ENCODE peak calls at places on chromosomes 12 and 14, in nine cellular contexts. D is fibroblast of pulmonary artery; W is effector memory CD4-positive, alpha-beta T cell; H is PC-9; K is Right ventricle myocardium superior; N is activated CD4-positive, CD25-positive, alpha-beta regulatory T cell; S is mucosa of gallbladder; Q is CD8-positive, alpha-beta T cell; A is activated naive CD4-positive, alpha-beta T cell treated with anti-CD3 and anti-CD28 coated beads, Interleukin-2, amount 10 ng/mL, durations not matched to agents 7 days and 5 days. T is an unnamed sample.

GRCh38 chr12:28507055-28507454 is 316.8 kb downstream of the CCDC91 start:
- DNase-seq in D (peak; percentile 53), W (no peak), H (no peak), K (no peak), N (no peak), S (no peak), Q (no peak), A (no peak), T (no peak)

GRCh38 chr14:28468191-28469151 is 298.1 kb upstream of the FOXG1 start:
- DNase-seq in D (peak; percentile 7), W (no peak), H (peak; percentile 43), K (no peak), N (no peak), S (no peak), Q (no peak), A (no peak), T (no peak)

GRCh38 chr14:24377660-24378059 is 9.7 kb downstream of the NFATC4 start:
- DNase-seq in D (no peak), W (no peak), H (peak; percentile 24), K (no peak), N (no peak), S (peak; percentile 69), Q (no peak), A (no peak), T (no peak)

GRCh38 chr14:21248739-21249411 is 20.4 kb downstream of the HNRNPC start:
- DNase-seq in D (no peak), W (no peak), H (no peak), K (no peak), N (no peak), S (no peak), Q (no peak), A (no peak), T (no peak)

GRCh38 chr14:61146896-61147295 is 134.2 kb downstream of the TMEM30B start:
- DNase-seq in D (no peak), W (no peak), H (no peak), K (no peak), N (no peak), S (no peak), Q (no peak), A (no peak), T (no peak)

GRCh38 chr12:51773145-51773869 is 75.2 kb downstream of the FIGNL2 start:
- DNase-seq in D (peak; percentile 88), W (no peak), H (no peak), K (no peak), N (no peak), S (no peak), Q (no peak), A (no peak), T (peak; percentile 30)

GRCh38 chr12:49892732-49893317 is 10.9 kb downstream of the FAIM2 start:
- DNase-seq in D (no peak), W (no peak), H (no peak), K (no peak), N (no peak), S (no peak), Q (no peak), A (no peak), T (no peak)

GRCh38 chr12:99658950-99659349 is 11.4 kb downstream of the GARIN6 start:
- DNase-seq in D (peak; percentile 3), W (no peak), H (no peak), K (no peak), N (no peak), S (no peak), Q (no peak), A (no peak), T (no peak)

GRCh38 chr12:6950401-6950801 is 755 bp upstream of the PTPN6 start:
- DNase-seq in D (no peak), W (no peak), H (no peak), K (no peak), N (peak; percentile 19), S (no peak), Q (no peak), A (peak; percentile 61), T (no peak)

GRCh38 chr12:21456291-21456780 is 18.9 kb downstream of the PYROXD1 start:
- DNase-seq in D (no peak), W (peak; percentile 5), H (no peak), K (no peak), N (peak; percentile 7), S (no peak), Q (no peak), A (peak; percentile 63), T (no peak)

GRCh38 chr14:32724864-32725550 is 213.7 kb upstream of the NPAS3 start:
- DNase-seq in D (peak; percentile 87), W (no peak), H (no peak), K (no peak), N (no peak), S (no peak), Q (no peak), A (no peak), T (peak; percentile 16)

GRCh38 chr12:104454997-104455396 is 1.8 kb upstream of the CHST11 start:
- DNase-seq in D (peak; percentile 43), W (no peak), H (peak; percentile 49), K (no peak), N (no peak), S (no peak), Q (no peak), A (no peak), T (peak; percentile 57)

GRCh38 chr12:3273409-3273853 is 196.3 kb downstream of the TSPAN9 start:
- DNase-seq in D (no peak), W (no peak), H (peak; percentile 69), K (no peak), N (no peak), S (no peak), Q (no peak), A (no peak), T (peak; percentile 86)

GRCh38 chr12:89883630-89884364 is 175.2 kb upstream of the ATP2B1 start:
- DNase-seq in D (peak; percentile 70), W (no peak), H (no peak), K (no peak), N (no peak), S (no peak), Q (no peak), A (no peak), T (no peak)